ENCODE peak calls at places on chromosomes 11 and 22, in four cellular contexts. Q, D, B and T are unnamed samples.

GRCh38 chr22:33542153-33542552 is 378.1 kb downstream of the LARGE1 start:
- DNase-seq in Q (no peak), B (no peak), D (no peak), T (no peak)

GRCh38 chr11:63767415-63768231 is 952 bp downstream of the ZFTA start:
- DNase-seq in Q (peak; percentile 38), D (peak; percentile 91), B (peak; percentile 99), T (peak; percentile 48)

GRCh38 chr11:1479006-1479677 is 7.4 kb downstream of the MOB2 start:
- DNase-seq in Q (no peak), B (no peak), D (no peak), T (no peak)

GRCh38 chr11:8192016-8192895 is 23.4 kb upstream of the RIC3 start:
- DNase-seq in Q (peak; percentile 41), D (peak; percentile 72), B (peak; percentile 88), T (peak; percentile 47)

GRCh38 chr11:57359896-57360690 is 20.9 kb downstream of the PRG3 start:
- DNase-seq in B (no peak), D (no peak), Q (no peak), T (no peak)

GRCh38 chr11:88398372-88399140 is 61.0 kb upstream of the CTSC start:
- DNase-seq in Q (peak; percentile 12), D (peak; percentile 46), B (no peak), T (no peak)

GRCh38 chr22:26447594-26448329 is 18.7 kb downstream of the ASPHD2 start:
- DNase-seq in Q (no peak), D (no peak), B (no peak), T (no peak)

GRCh38 chr11:83009999-83010398 is 61.7 kb downstream of the RAB30 start:
- DNase-seq in B (no peak), D (no peak), Q (no peak), T (no peak)

GRCh38 chr11:99934008-99934407 is 753.1 kb upstream of the ARHGAP42 start:
- DNase-seq in D (peak; percentile 0), Q (no peak), B (no peak), T (no peak)

GRCh38 chr22:46833228-46833627 is 70.8 kb downstream of the TBC1D22A start:
- DNase-seq in Q (peak; percentile 23), B (peak; percentile 88), D (no peak), T (no peak)

GRCh38 chr22:37330200-37331033 is 48.1 kb downstream of the CYTH4 start:
- DNase-seq in Q (peak; percentile 96), B (peak; percentile 97), D (peak; percentile 79), T (peak; percentile 53)

GRCh38 chr11:134224710-134225662 is 515 bp downstream of the VPS26B start:
- DNase-seq in B (peak; percentile 52), Q (no peak), D (peak; percentile 31), T (peak; percentile 76)

GRCh38 chr11:94315664-94316063 is 11.3 kb downstream of the IZUMO1R start:
- DNase-seq in B (no peak), D (no peak), Q (no peak), T (no peak)

GRCh38 chr11:95035316-95035715 is 10.3 kb downstream of the KDM4E start:
- DNase-seq in B (no peak), D (no peak), Q (no peak), T (no peak)

GRCh38 chr22:38513063-38513462 is 7.0 kb upstream of the DDX17 start:
- DNase-seq in B (peak; percentile 74), D (no peak), Q (no peak), T (peak; percentile 77)

GRCh38 chr11:13026722-13027121 is 17.6 kb downstream of the RASSF10 start:
- DNase-seq in Q (no peak), D (no peak), B (no peak), T (no peak)

GRCh38 chr11:106061249-106061794 is 15.8 kb downstream of the KBTBD3 start:
- DNase-seq in D (no peak), Q (no peak), B (peak; percentile 15), T (no peak)

GRCh38 chr22:19109198-19110063 is 12.8 kb downstream of the DGCR2 start:
- DNase-seq in Q (no peak), B (no peak), D (peak; percentile 72), T (peak; percentile 77)

GRCh38 chr11:342328-342727 is 21.7 kb upstream of the IFITM3 start:
- DNase-seq in B (no peak), D (no peak), Q (no peak), T (no peak)

GRCh38 chr22:21450858-21451331 is 16.3 kb upstream of the TMEM191C start:
- DNase-seq in D (no peak), Q (no peak), B (no peak), T (no peak)

GRCh38 chr22:16601437-16602223 is 9.0 kb upstream of the CCT8L2 start:
- DNase-seq in Q (no peak), B (peak; percentile 17), D (no peak), T (no peak)

GRCh38 chr11:57527056-57527631 is 3.4 kb downstream of the TIMM10 start:
- DNase-seq in D (peak; percentile 71), Q (peak; percentile 32), B (peak; percentile 87), T (peak; percentile 60)

GRCh38 chr22:45504703-45505341 is 2.1 kb downstream of the FBLN1 start:
- DNase-seq in Q (no peak), D (peak; percentile 63), B (peak; percentile 47), T (no peak)

GRCh38 chr11:120667281-120667680 is 155.7 kb downstream of the GRIK4 start:
- DNase-seq in D (no peak), Q (no peak), B (no peak), T (no peak)

GRCh38 chr22:47457509-47458300 is 695.3 kb downstream of the TBC1D22A start:
- DNase-seq in D (no peak), B (no peak), Q (no peak), T (no peak)

GRCh38 chr11:60870276-60870675 is 2.9 kb downstream of the ZP1 start:
- DNase-seq in D (no peak), Q (no peak), B (peak; percentile 58), T (peak; percentile 93)

GRCh38 chr11:60121259-60121658 is 32.8 kb downstream of the MS4A2 start:
- DNase-seq in D (no peak), B (peak; percentile 29), Q (no peak), T (no peak)

GRCh38 chr11:114166897-114167323 is 107.4 kb downstream of the ZBTB16 start:
- DNase-seq in Q (no peak), D (peak; percentile 98), B (no peak), T (peak; percentile 87)

GRCh38 chr11:61058583-61059259 is 43.6 kb upstream of the CD5 start:
- DNase-seq in D (no peak), Q (no peak), B (no peak), T (no peak)

GRCh38 chr22:49119551-49119952 is 708.1 kb downstream of the BRD1 start:
- DNase-seq in D (no peak), B (no peak), Q (no peak), T (no peak)

GRCh38 chr11:3605279-3605662 is 36.5 kb downstream of the ART5 start:
- DNase-seq in Q (no peak), B (no peak), D (no peak), T (no peak)
- TF ChIP-seq EZH2 in Q (no peak), B (no peak), D (no peak), T (no peak)

DNA sequence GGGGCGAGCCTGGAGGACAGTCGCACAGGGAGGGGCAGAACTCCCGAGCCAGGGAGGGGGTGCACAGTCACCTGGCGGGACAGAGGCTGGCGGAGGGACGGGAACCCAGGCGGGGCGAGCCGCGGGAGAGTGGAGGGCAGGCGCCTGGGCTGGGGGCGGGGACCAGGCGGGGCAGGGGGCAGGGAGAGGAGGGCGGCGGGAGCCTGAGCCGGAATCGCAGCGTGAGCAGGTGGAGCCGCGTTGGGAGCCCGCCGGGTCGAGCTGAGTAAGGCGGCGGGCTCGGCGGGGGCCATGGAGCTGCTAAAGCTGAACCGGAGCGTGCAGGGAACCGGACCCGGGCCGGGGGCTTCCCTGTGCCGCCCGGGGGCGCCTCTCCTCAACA is at the start of gene CCKBR:
- DNase-seq in B (peak; percentile 72), D (no peak), Q (no peak), T (no peak)
- TF ChIP-seq EZH2 in B (no peak), D (no peak), Q (no peak), T (no peak)

GRCh38 chr11:47592970-47593369 is 1.2 kb downstream of the C1QTNF4 start:
- DNase-seq in Q (no peak), B (no peak), D (no peak), T (no peak)

GRCh38 chr11:47593492-47593933 is 698 bp downstream of the C1QTNF4 start:
- DNase-seq in D (no peak), B (no peak), Q (no peak), T (no peak)

GRCh38 chr11:47595029-47595428 is 818 bp upstream of the C1QTNF4 start:
- DNase-seq in B (no peak), D (no peak), Q (no peak), T (no peak)

GRCh38 chr11:47595967-47596366 is 1.8 kb upstream of the C1QTNF4 start:
- DNase-seq in B (no peak), Q (no peak), D (no peak), T (no peak)

DNA sequence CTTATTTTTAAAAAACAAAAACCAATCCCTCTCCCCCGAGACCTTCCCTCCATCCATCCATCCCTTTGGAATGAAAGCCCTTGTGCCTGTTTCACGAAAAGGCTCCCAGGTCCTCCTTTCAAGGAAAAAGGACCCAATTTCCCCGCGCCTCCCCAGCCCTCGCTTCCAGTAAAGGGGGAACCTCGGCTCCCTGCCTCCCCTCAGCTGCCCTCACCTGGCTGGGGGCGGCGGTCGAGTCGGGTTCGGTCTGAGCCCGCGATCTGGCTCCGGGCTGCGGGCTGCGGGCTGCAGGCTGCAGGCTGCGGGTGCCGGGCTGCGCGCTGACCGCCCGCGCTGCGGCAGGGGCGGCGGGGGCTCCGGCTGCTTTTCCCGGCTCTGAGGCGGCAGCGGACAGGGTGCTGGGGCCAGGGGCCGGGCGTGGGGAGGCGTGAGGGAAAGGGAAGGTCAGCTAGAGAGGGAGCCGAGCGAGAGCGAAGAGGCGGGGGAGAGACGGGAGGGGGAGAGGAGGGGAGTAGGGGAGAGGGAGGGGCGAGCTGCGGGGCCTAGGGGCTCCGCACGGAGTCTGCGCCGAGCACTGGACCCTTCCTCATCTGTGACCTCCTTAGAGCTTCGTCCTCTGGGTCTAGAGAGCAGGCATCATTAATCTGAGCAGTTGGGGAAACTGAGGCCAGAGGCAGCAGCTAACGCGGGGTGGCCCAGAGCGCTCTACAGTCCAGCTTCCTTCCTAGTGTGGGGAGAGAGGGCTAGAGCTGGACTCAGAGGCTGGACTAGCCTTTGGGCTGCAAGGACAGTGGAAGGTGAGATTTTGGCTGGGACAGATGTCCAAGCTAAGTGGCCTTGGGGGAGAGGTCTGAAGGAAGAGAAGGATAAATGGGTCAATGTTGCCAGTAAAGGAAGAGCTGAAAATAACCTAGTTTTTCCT is at the start of gene C1QTNF4:
- DNase-seq in D (no peak), B (peak; percentile 70), Q (no peak), T (no peak)
- TF ChIP-seq EZH2 in D (peak; percentile 57), B (peak; percentile 52), Q (no peak), T (no peak)

GRCh38 chr11:97537407-97538150 is 1147.8 kb downstream of the JRKL start:
- DNase-seq in D (no peak), B (peak; percentile 3), Q (no peak), T (no peak)
- TF ChIP-seq EZH2 in D (no peak), B (no peak), Q (no peak), T (no peak)

GRCh38 chr11:102142333-102142732 is 32.1 kb downstream of the YAP1 start:
- DNase-seq in D (peak; percentile 56), Q (no peak), B (no peak), T (no peak)

GRCh38 chr11:102139081-102139498 is 28.8 kb downstream of the YAP1 start:
- DNase-seq in Q (no peak), D (peak; percentile 95), B (peak; percentile 31), T (no peak)

GRCh38 chr11:102135256-102135655 is 25.0 kb downstream of the YAP1 start:
- DNase-seq in D (no peak), Q (no peak), B (no peak), T (no peak)

GRCh38 chr11:102138223-102138622 is 28.0 kb downstream of the YAP1 start:
- DNase-seq in B (no peak), D (no peak), Q (no peak), T (no peak)

GRCh38 chr11:102138677-102139076 is 28.4 kb downstream of the YAP1 start:
- DNase-seq in D (peak; percentile 89), B (no peak), Q (no peak), T (no peak)
- TF ChIP-seq EZH2 in D (no peak), B (no peak), Q (no peak), T (no peak)